ENCODE peak calls at places on chromosomes 7 and 10, in seven cellular contexts. N, O, M, U, L, I and V are unnamed samples.

GRCh38 chr10:117444497-117445040 is 69.3 kb upstream of the PDZD8 start:
- DNase-seq in N (no peak), U (no peak), O (no peak), I (no peak), M (no peak), L (no peak), V (no peak)

GRCh38 chr10:127228195-127228785 is 31.9 kb upstream of the INSYN2A start:
- DNase-seq in L (no peak), O (no peak), N (no peak), I (no peak), M (no peak), U (no peak), V (no peak)

GRCh38 chr7:88500146-88500545 is 193.5 kb upstream of the STEAP4 start:
- DNase-seq in M (no peak), I (no peak), U (no peak), N (no peak), L (no peak), O (no peak), V (no peak)

GRCh38 chr7:55903985-55904759 is 16.9 kb downstream of the ZNF713 start:
- DNase-seq in L (no peak), O (no peak), I (no peak), U (no peak), N (no peak), M (no peak), V (no peak)

GRCh38 chr10:61076572-61077114 is 132.7 kb upstream of the RHOBTB1 start:
- DNase-seq in I (no peak), O (no peak), M (no peak), L (no peak), U (no peak), N (no peak), V (no peak)

GRCh38 chr10:87660484-87661133 is 931 bp downstream of the PAPSS2 start:
- DNase-seq in O (peak; percentile 69), N (no peak), I (no peak), L (no peak), U (no peak), M (no peak), V (peak; percentile 66)

GRCh38 chr7:143284591-143285453 is at the start of gene TMEM139:
- DNase-seq in I (peak; percentile 17), N (no peak), M (no peak), L (peak; percentile 79), O (peak; percentile 85), U (peak; percentile 83), V (peak; percentile 99)

GRCh38 chr7:41709621-41710020 is 6.7 kb upstream of the INHBA start:
- DNase-seq in N (peak; percentile 62), M (no peak), U (no peak), I (no peak), L (no peak), O (no peak), V (no peak)

GRCh38 chr7:44587843-44588711 is 6.0 kb upstream of the TMED4 start:
- DNase-seq in I (no peak), U (no peak), O (peak; percentile 71), N (peak; percentile 51), M (no peak), L (no peak), V (peak; percentile 73)

GRCh38 chr10:17238445-17239275 is 10.6 kb downstream of the VIM start:
- DNase-seq in M (no peak), L (no peak), I (no peak), U (no peak), O (no peak), N (peak; percentile 63), V (no peak)

GRCh38 chr7:131692131-131692960 is 135.9 kb upstream of the PODXL start:
- DNase-seq in I (peak; percentile 55), M (peak; percentile 60), U (peak; percentile 61), N (peak; percentile 18), L (peak; percentile 77), O (peak; percentile 72), V (peak; percentile 54)

GRCh38 chr7:39637963-39638485 is 14.7 kb downstream of the RALA start:
- DNase-seq in U (no peak), I (no peak), O (no peak), L (no peak), N (no peak), M (no peak), V (no peak)

GRCh38 chr7:39631736-39632304 is 8.4 kb downstream of the RALA start:
- DNase-seq in L (no peak), U (no peak), M (peak; percentile 57), I (no peak), N (no peak), O (no peak), V (no peak)

GRCh38 chr7:39637400-39637799 is 14.0 kb downstream of the RALA start:
- DNase-seq in U (no peak), M (no peak), O (no peak), L (no peak), I (no peak), N (no peak), V (no peak)

DNA sequence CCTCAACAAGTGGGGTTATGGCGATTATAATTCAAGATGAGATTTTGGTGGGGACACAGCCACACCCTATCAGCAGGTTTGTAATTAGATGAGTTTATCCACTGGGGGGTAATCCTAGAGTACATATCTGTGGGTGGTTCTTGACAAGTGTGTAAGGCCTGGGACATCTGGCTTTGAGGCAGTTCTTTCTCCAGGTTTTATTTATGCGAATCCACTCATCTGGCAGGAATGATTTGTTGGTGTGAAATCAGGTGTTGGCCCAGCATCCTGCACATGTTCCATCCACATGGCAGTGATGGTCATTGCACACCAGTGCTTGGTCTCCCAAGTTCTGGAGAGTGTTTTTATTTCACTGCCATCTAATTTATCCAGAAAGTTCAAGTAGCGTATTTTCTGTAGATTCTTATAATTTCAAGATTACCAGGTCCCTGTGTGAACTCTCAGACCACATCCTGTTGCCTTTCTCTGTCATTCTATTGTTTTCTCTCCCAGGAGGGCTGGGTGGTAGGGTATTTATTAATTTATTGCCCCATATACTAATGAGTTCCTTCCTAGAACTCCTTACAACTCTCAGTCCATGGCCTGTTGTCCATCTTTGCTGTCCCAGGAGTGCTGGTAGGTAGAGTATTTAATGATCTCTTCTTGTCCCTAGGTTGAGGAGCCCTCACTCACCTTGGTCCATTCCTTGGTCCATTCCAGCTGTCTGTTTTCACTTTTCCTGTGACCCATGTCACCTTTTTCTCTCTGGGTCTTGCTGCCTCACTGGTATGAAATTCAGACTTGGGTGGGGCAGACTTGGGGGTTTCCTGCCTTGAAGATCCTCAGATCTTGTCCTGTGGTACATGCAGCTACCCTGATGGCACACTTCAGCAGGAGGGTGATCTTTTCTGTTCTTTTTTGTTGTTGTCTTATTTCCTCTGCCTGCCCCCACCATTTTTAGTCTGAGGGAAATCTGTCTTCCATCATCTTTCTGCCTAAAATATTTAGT is 10.5 kb downstream of the RALA start:
- DNase-seq in L (no peak), U (no peak), I (no peak), N (no peak), O (no peak), M (no peak), V (no peak)
- H3K4me3 ChIP-seq in L (no peak overlapping the region), U (no peak overlapping the region), I (no peak overlapping the region), N (no peak overlapping the region), O (no peak overlapping the region), M (no peak overlapping the region), V (no peak overlapping the region)

GRCh38 chr7:29194594-29195417 is at the start of gene CHN2:
- DNase-seq in U (peak; percentile 84), I (peak; percentile 58), O (peak; percentile 76), M (peak; percentile 71), N (peak; percentile 37), L (peak; percentile 83), V (peak; percentile 79)

GRCh38 chr7:29196971-29197370 is 2.4 kb downstream of the CHN2 start:
- DNase-seq in U (no peak), I (no peak), O (no peak), M (no peak), N (no peak), L (no peak), V (no peak)

GRCh38 chr7:29194206-29194593 is 375 bp upstream of the CHN2 start:
- DNase-seq in M (no peak), O (peak; percentile 31), I (peak; percentile 25), U (peak; percentile 63), N (no peak), L (peak; percentile 65), V (no peak)

GRCh38 chr7:29197916-29198315 is 3.3 kb downstream of the CHN2 start:
- DNase-seq in O (no peak), I (no peak), M (no peak), L (no peak), U (no peak), N (no peak), V (no peak)

GRCh38 chr7:29196191-29196590 is 1.6 kb downstream of the CHN2 start:
- DNase-seq in U (no peak), O (no peak), M (no peak), I (no peak), N (no peak), L (no peak), V (peak; percentile 81)
- H3K4me3 ChIP-seq in U (no peak overlapping the region), O (no peak overlapping the region), M (no peak overlapping the region), I (no peak overlapping the region), N (no peak overlapping the region), L (peak overlapping the region; percentile 70), V (peak overlapping the region; percentile 88)

GRCh38 chr10:30114871-30115270 is 55.5 kb upstream of the JCAD start:
- DNase-seq in I (no peak), N (no peak), L (no peak), O (no peak), M (no peak), U (no peak), V (no peak)

GRCh38 chr10:30118590-30118989 is 59.2 kb upstream of the JCAD start:
- DNase-seq in U (no peak), L (no peak), I (no peak), M (no peak), N (no peak), O (no peak), V (no peak)

GRCh38 chr10:30116254-30116573 is 56.8 kb upstream of the JCAD start:
- DNase-seq in M (no peak), O (no peak), I (no peak), N (no peak), U (no peak), L (no peak), V (no peak)

GRCh38 chr10:30114401-30114800 is 55.0 kb upstream of the JCAD start:
- DNase-seq in O (no peak), I (no peak), L (no peak), M (no peak), U (no peak), N (no peak), V (no peak)

GRCh38 chr10:30115391-30116253 is 56.2 kb upstream of the JCAD start:
- DNase-seq in N (no peak), I (no peak), O (no peak), U (no peak), L (no peak), M (no peak), V (no peak)
- H3K4me3 ChIP-seq in N (no peak overlapping the region), I (no peak overlapping the region), O (no peak overlapping the region), U (no peak overlapping the region), L (peak overlapping the region; percentile 12), M (no peak overlapping the region), V (no peak overlapping the region)

GRCh38 chr7:116800594-116800993 is 61.8 kb upstream of the CAPZA2 start:
- DNase-seq in U (no peak), M (no peak), I (no peak), N (peak; percentile 23), L (no peak), O (no peak), V (no peak)

GRCh38 chr7:116797611-116798010 is 64.8 kb upstream of the CAPZA2 start:
- DNase-seq in I (no peak), M (no peak), U (no peak), N (peak; percentile 41), L (no peak), O (peak; percentile 59), V (peak; percentile 96)

GRCh38 chr7:116798205-116798730 is 64.1 kb upstream of the CAPZA2 start:
- DNase-seq in U (no peak), O (no peak), M (no peak), L (no peak), I (no peak), N (no peak), V (peak; percentile 86)

GRCh38 chr7:116801092-116801710 is 61.2 kb upstream of the CAPZA2 start:
- DNase-seq in N (peak; percentile 85), O (no peak), U (no peak), M (no peak), I (no peak), L (no peak), V (peak; percentile 62)

GRCh38 chr7:116799912-116800311 is 62.5 kb upstream of the CAPZA2 start:
- DNase-seq in U (no peak), N (no peak), M (no peak), O (no peak), L (no peak), I (no peak), V (no peak)
- H3K4me3 ChIP-seq in U (no peak overlapping the region), N (no peak overlapping the region), M (no peak overlapping the region), O (no peak overlapping the region), L (no peak overlapping the region), I (no peak overlapping the region), V (no peak overlapping the region)